ENCODE peak calls at places on chromosomes 7 and 10, in eight cellular contexts. B is HepG2, V is transverse colon, O is endothelial cell of umbilical vein, Y is spleen, Z is sigmoid colon, L is SK-N-SH, M is GM12878. I is an unnamed sample.

GRCh38 chr10:71075066-71075758 is 137.2 kb upstream of the UNC5B start:
- DNase-seq in B (no peak), V (no peak), O (no peak), Y (peak; percentile 62), Z (peak; percentile 49), L (peak; percentile 86), M (no peak), I (peak; percentile 48)

GRCh38 chr7:24442170-24442777 is 131.0 kb upstream of the PALS2 start:
- DNase-seq in B (no peak), V (no peak), O (no peak), Y (no peak), Z (no peak), L (no peak), M (no peak), I (no peak)

GRCh38 chr7:30926323-30926722 is 14.7 kb downstream of the AQP1 start:
- DNase-seq in B (no peak), V (no peak), O (peak; percentile 90), Y (peak; percentile 57), Z (peak; percentile 48), L (peak; percentile 85), M (no peak), I (peak; percentile 11)

GRCh38 chr10:126803394-126803793 is 101.8 kb upstream of the DOCK1 start:
- DNase-seq in B (no peak), V (no peak), O (no peak), Y (no peak), Z (no peak), L (no peak), M (no peak), I (no peak)

GRCh38 chr10:68756246-68756645 is 35.2 kb downstream of the CCAR1 start:
- DNase-seq in B (no peak), V (no peak), O (no peak), Y (no peak), Z (no peak), L (no peak), M (no peak), I (no peak)

GRCh38 chr10:22427890-22428571 is 82.7 kb downstream of the SPAG6 start:
- DNase-seq in B (no peak), V (no peak), O (peak; percentile 77), Y (no peak), Z (no peak), L (peak; percentile 72), M (no peak), I (no peak)

GRCh38 chr10:124301736-124302135 is 117.0 kb downstream of the OAT start:
- DNase-seq in B (no peak), V (no peak), O (no peak), Y (no peak), Z (peak; percentile 46), L (no peak), M (no peak), I (peak; percentile 36)

GRCh38 chr10:7230956-7231355 is 179.9 kb downstream of the SFMBT2 start:
- DNase-seq in B (no peak), V (no peak), O (no peak), Y (no peak), Z (no peak), L (no peak), M (no peak), I (no peak)

GRCh38 chr7:3082831-3083230 is 39.2 kb upstream of the CARD11 start:
- DNase-seq in B (no peak), V (no peak), O (no peak), Y (no peak), Z (no peak), L (no peak), M (no peak), I (no peak)

GRCh38 chr7:12139421-12139820 is 71.7 kb upstream of the TMEM106B start:
- DNase-seq in B (no peak), V (no peak), O (no peak), Y (no peak), Z (no peak), L (no peak), M (no peak), I (no peak)

GRCh38 chr10:11719496-11719895 is 22.7 kb upstream of the ECHDC3 start:
- DNase-seq in B (no peak), V (no peak), O (no peak), Y (no peak), Z (no peak), L (no peak), M (no peak), I (no peak)

GRCh38 chr10:94174838-94175237 is 181.1 kb downstream of the PLCE1 start:
- DNase-seq in B (no peak), V (no peak), O (no peak), Y (no peak), Z (no peak), L (no peak), M (no peak), I (no peak)

GRCh38 chr7:78576196-78576595 is 777.6 kb downstream of the PHTF2 start:
- DNase-seq in B (no peak), V (no peak), O (no peak), Y (no peak), Z (no peak), L (no peak), M (no peak), I (no peak)

DNA sequence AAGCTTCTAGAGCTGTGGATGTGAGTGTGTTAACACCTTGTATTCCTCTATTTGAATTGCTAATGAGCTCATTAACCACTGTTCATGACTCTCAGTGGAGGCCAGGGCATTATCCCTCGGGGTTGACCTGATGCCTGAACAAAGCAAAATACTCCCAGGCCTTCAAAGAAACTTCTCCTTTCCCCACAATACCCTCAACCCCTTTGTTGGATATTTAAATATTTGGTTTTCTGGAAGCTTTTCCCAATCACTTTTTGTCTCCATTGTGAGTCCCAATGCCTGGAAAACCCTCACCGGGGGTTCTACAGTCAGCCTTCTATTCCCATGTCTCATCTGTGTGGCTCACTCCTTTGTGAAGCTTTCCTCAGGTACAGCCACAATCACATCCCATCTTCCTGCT is 780.1 kb downstream of the PHTF2 start:
- DNase-seq in B (no peak), V (no peak), O (no peak), Y (no peak), Z (no peak), L (no peak), M (no peak), I (no peak)
- TF ChIP-seq POLR2AphosphoS5 in B (no peak), V (no peak), O (no peak), Y (no peak), Z (no peak), L (no peak), M (no peak), I (no peak)

GRCh38 chr7:5429253-5429856 is 5.7 kb upstream of the TNRC18 start:
- DNase-seq in B (peak; percentile 91), V (peak; percentile 71), O (peak; percentile 43), Y (peak; percentile 81), Z (no peak), L (no peak), M (no peak), I (peak; percentile 69)
- H3K27ac ChIP-seq in B (peak overlapping the region; percentile 100), V (peak overlapping the region; percentile 99), O (peak overlapping the region; percentile 71), Y (peak overlapping the region; percentile 97), Z (peak overlapping the region; percentile 100), L (peak overlapping the region; percentile 97), M (no peak overlapping the region), I (peak overlapping the region; percentile 99)

GRCh38 chr10:47079177-47079580 is 168.0 kb downstream of the PTPN20 start:
- DNase-seq in B (no peak), V (no peak), O (no peak), Y (no peak), Z (no peak), L (no peak), M (no peak), I (no peak)
- TF ChIP-seq POLR2AphosphoS5 in B (no peak), V (no peak), O (no peak), Y (no peak), Z (no peak), L (no peak), M (no peak), I (no peak)

DNA sequence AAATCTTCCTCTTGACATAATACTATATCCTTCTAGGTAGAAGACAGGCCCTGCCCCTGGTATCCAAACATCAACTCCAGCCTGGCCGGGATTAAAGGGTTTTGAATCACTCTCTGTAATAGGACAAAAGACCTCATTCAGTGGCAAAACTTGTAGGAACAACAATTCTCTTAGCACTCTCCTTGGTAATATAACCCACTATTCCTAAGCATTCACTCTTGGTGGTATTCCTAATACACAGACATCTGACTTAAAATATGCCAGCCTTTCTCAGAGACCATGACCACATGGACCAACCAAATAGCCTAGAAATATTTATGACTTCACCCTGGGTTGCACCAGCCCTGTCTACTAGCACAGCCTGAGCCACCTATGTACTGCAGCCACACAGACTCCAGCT is 244.8 kb upstream of the NEBL start:
- DNase-seq in B (no peak), V (no peak), O (no peak), Y (no peak), Z (no peak), L (no peak), M (no peak), I (no peak)
- H3K27ac ChIP-seq in B (no peak overlapping the region), V (no peak overlapping the region), O (no peak overlapping the region), Y (no peak overlapping the region), Z (no peak overlapping the region), L (no peak overlapping the region), M (no peak overlapping the region), I (peak overlapping the region; percentile 9)